ENCODE peak calls at places on chromosomes 2 and 18, in four cellular contexts. N is IMR-90, F is brain microvascular endothelial cell, E is AG09309. H is an unnamed sample.

GRCh38 chr2:173550143-173550542 is 195.5 kb downstream of the CDCA7 start:
- DNase-seq in N (peak; percentile 47), F (peak; percentile 75), E (peak; percentile 73), H (peak; percentile 84)

GRCh38 chr2:216773072-216773471 is 77.7 kb upstream of the IGFBP5 start:
- DNase-seq in N (no peak), F (no peak), E (no peak), H (no peak)

GRCh38 chr18:22284581-22285230 is 115.3 kb downstream of the GATA6 start:
- DNase-seq in N (no peak), F (no peak), E (no peak), H (no peak)

GRCh38 chr2:234137400-234138014 is 87.0 kb downstream of the SPP2 start:
- DNase-seq in N (peak; percentile 21), F (peak; percentile 40), E (peak; percentile 14), H (no peak)

GRCh38 chr2:38828460-38828859 is 47.3 kb downstream of the DHX57 start:
- DNase-seq in N (no peak), F (no peak), E (no peak), H (no peak)

GRCh38 chr2:104658149-104658839 is 195.6 kb upstream of the POU3F3 start:
- DNase-seq in N (no peak), F (no peak), E (no peak), H (no peak)

GRCh38 chr2:108825736-108826135 is 39.2 kb downstream of the CCDC138 start:
- DNase-seq in N (no peak), F (no peak), E (no peak), H (no peak)

GRCh38 chr18:62991959-62992358 is 276.6 kb downstream of the PHLPP1 start:
- DNase-seq in N (no peak), F (no peak), E (no peak), H (no peak)

GRCh38 chr2:98702127-98702802 is 28.7 kb downstream of the MGAT4A start:
- DNase-seq in N (no peak), F (no peak), E (no peak), H (no peak)

GRCh38 chr2:167833294-167833693 is 414.1 kb downstream of the STK39 start:
- DNase-seq in N (no peak), F (no peak), E (no peak), H (no peak)

GRCh38 chr2:21774691-21775090 is 650.9 kb downstream of the TDRD15 start:
- DNase-seq in N (peak; percentile 20), F (no peak), E (no peak), H (no peak)

GRCh38 chr18:79405781-79406575 is 10.2 kb downstream of the NFATC1 start:
- DNase-seq in N (no peak), F (no peak), E (no peak), H (no peak)

GRCh38 chr2:55992465-55992864 is 68.9 kb upstream of the EFEMP1 start:
- DNase-seq in N (peak; percentile 100), F (peak; percentile 99), E (peak; percentile 99), H (peak; percentile 99)

GRCh38 chr2:168740360-168740759 is 62.1 kb upstream of the NOSTRIN start:
- DNase-seq in N (peak; percentile 10), F (no peak), E (no peak), H (no peak)

GRCh38 chr2:179636995-179637394 is 224.4 kb downstream of the ZNF385B start:
- DNase-seq in N (no peak), F (no peak), E (no peak), H (no peak)

GRCh38 chr2:171598713-171599319 is 76.5 kb downstream of the CYBRD1 start:
- DNase-seq in N (peak; percentile 77), F (peak; percentile 70), E (no peak), H (no peak)

GRCh38 chr2:120109186-120110061 is 96.5 kb downstream of the EPB41L5 start:
- DNase-seq in N (peak; percentile 59), F (peak; percentile 39), E (no peak), H (no peak)

GRCh38 chr2:161171595-161171929 is 11.3 kb downstream of the TANK start:
- DNase-seq in N (no peak), F (no peak), E (peak; percentile 44), H (no peak)

GRCh38 chr18:58190842-58191530 is 147.0 kb downstream of the NEDD4L start:
- DNase-seq in N (peak; percentile 26), F (no peak), E (no peak), H (no peak)

GRCh38 chr2:109702250-109702985 is 88.3 kb downstream of the SOWAHC start:
- DNase-seq in N (peak; percentile 63), F (peak; percentile 26), E (peak; percentile 56), H (peak; percentile 56)

GRCh38 chr2:137173514-137173913 is 408.2 kb downstream of the THSD7B start:
- DNase-seq in N (no peak), F (peak; percentile 94), E (peak; percentile 41), H (no peak)

GRCh38 chr2:9212661-9213411 is 6.2 kb downstream of the ASAP2 start:
- DNase-seq in N (no peak), F (no peak), E (no peak), H (no peak)

GRCh38 chr2:221572821-221573429 is 821 bp upstream of the EPHA4 start:
- DNase-seq in N (peak; percentile 47), F (peak; percentile 34), E (no peak), H (no peak)

GRCh38 chr2:44691174-44691785 is 250.2 kb upstream of the SIX3 start:
- DNase-seq in N (no peak), F (no peak), E (no peak), H (no peak)

GRCh38 chr2:159129807-159130206 is 156.7 kb downstream of the WDSUB1 start:
- DNase-seq in N (no peak), F (no peak), E (no peak), H (no peak)

GRCh38 chr2:67083978-67084377 is 313.2 kb upstream of the ETAA1 start:
- DNase-seq in N (peak; percentile 52), F (no peak), E (no peak), H (no peak)

GRCh38 chr2:201120500-201120899 is 4.5 kb downstream of the CFLAR start:
- DNase-seq in N (no peak), F (no peak), E (no peak), H (no peak)
- H3K4me3 ChIP-seq in N (no peak overlapping the region), F (no peak overlapping the region), E (no peak overlapping the region), H (no peak overlapping the region)

GRCh38 chr18:31227497-31228229 is 65.0 kb upstream of the DSC1 start:
- DNase-seq in N (no peak), F (no peak), E (no peak), H (no peak)
- H3K4me3 ChIP-seq in N (no peak overlapping the region), F (no peak overlapping the region), E (no peak overlapping the region), H (no peak overlapping the region)

GRCh38 chr2:217789003-217789735 is 213.6 kb downstream of the TNS1 start:
- DNase-seq in N (peak; percentile 64), F (peak; percentile 63), E (no peak), H (no peak)
- H3K4me3 ChIP-seq in N (no peak overlapping the region), F (no peak overlapping the region), E (no peak overlapping the region), H (no peak overlapping the region)

GRCh38 chr18:73841661-73842060 is 306.0 kb downstream of the FBXO15 start:
- DNase-seq in N (no peak), F (no peak), E (no peak), H (no peak)

GRCh38 chr18:73839441-73839840 is 308.2 kb downstream of the FBXO15 start:
- DNase-seq in N (no peak), F (no peak), E (no peak), H (no peak)

GRCh38 chr18:73848656-73849055 is 299.0 kb downstream of the FBXO15 start:
- DNase-seq in N (peak; percentile 88), F (peak; percentile 18), E (peak; percentile 86), H (peak; percentile 88)

GRCh38 chr18:73840319-73841065 is 307.1 kb downstream of the FBXO15 start:
- DNase-seq in N (no peak), F (no peak), E (no peak), H (no peak)

DNA sequence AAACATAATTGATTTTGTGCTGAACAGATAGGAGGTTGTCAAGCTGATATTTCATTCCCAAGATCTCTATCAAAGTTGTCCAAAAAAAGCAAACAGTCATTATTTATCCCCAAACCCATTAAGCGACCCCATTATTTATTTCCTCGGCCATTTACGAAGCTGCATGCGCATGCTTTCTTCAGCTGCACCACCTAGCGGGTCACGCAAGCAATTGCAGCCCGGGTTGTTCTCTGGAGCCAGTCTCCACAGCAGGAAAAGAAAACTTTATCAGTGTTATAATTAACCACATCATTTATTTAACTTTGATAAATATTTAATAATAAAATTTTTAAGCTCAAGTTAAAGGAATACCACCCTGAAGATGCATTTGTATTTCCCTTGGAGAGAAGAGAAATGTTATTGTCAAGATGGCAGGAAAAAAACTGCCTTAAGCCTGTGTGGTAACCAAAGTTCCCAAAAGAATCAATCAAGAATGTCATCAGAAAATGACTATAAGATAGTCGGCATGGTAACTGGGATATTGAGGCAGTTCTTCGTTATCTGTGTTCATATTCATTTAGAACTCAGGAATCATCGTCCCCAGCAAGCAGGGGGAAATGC is 304.7 kb downstream of the FBXO15 start:
- DNase-seq in N (peak; percentile 65), F (peak; percentile 48), E (no peak), H (no peak)
- H3K4me3 ChIP-seq in N (no peak overlapping the region), F (no peak overlapping the region), E (no peak overlapping the region), H (no peak overlapping the region)

GRCh38 chr2:197786010-197786877 is 1.1 kb upstream of the BOLL start:
- DNase-seq in N (no peak), F (no peak), E (no peak), H (no peak)
- H3K4me3 ChIP-seq in N (no peak overlapping the region), F (peak overlapping the region; percentile 34), E (no peak overlapping the region), H (peak overlapping the region; percentile 2)

GRCh38 chr2:71346065-71346464 is 14.5 kb downstream of the ZNF638 start:
- DNase-seq in N (no peak), F (no peak), E (no peak), H (no peak)
- H3K4me3 ChIP-seq in N (no peak overlapping the region), F (no peak overlapping the region), E (no peak overlapping the region), H (no peak overlapping the region)

GRCh38 chr18:9495916-9496540 is 20.7 kb downstream of the RALBP1 start:
- DNase-seq in N (no peak), F (no peak), E (no peak), H (no peak)

GRCh38 chr18:9494778-9495302 is 19.5 kb downstream of the RALBP1 start:
- DNase-seq in N (peak; percentile 57), F (peak; percentile 58), E (no peak), H (no peak)

DNA sequence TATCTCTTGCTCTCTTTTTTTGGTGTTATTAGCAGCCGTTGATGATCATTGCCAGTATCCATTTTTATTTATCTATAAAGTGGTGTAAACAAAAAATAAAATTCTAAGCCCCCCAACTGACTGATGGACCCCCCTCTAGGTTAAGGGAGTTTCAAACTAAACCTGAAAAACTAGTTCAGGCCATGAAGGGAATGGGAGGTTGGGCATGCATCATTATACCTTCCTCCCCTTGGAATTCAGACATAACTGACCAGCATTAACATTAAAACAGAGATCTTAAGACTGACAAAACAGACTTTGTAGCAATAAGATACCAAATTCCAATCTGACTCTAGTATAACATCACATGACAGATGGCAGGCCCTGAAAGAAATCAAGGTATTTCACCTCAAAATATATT is 20.2 kb downstream of the RALBP1 start:
- DNase-seq in N (no peak), F (no peak), E (no peak), H (no peak)
- H3K4me3 ChIP-seq in N (no peak overlapping the region), F (no peak overlapping the region), E (no peak overlapping the region), H (no peak overlapping the region)

DNA sequence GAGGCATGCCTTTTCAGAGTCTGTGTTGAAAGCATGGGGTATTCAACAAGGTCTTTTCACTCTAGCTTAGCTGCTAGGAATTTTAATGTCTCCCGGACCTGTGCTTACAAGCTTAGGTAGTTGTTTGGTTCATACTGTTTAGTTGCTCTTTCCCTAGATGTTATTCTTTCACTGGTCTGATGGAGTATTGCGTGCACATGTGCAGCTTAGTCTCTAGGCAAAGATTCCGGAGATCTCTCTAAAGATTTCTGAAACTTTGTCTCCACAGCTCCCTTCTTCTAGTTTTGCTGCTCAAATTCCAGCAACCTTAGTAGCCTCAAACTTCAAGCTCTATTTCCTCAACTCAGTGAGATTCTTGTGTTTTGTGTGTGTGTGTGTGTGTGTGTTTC is 197.9 kb downstream of the MCFD2 start:
- DNase-seq in N (peak; percentile 44), F (no peak), E (no peak), H (no peak)
- H3K4me3 ChIP-seq in N (no peak overlapping the region), F (no peak overlapping the region), E (peak overlapping the region; percentile 10), H (no peak overlapping the region)